ENCODE peak calls at places on chromosomes 4 and X, in nine cellular contexts. One of them, this sample, is unnamed.
A peak's percentile ranks its signal among the peaks of the same experiment; 100 is the strongest.

GRCh38 chrX:73943572-73943899 is 360.4 kb upstream of the ZCCHC13 start:
- DNase-seq in GM06990: peak; percentile 6
- DNase-seq in epithelial cell of proximal tubule: no peak
- DNase-seq in lung: no peak
- DNase-seq in A673: no peak
- DNase-seq in upper lobe of right lung: no peak
- DNase-seq in SK-N-SH: no peak
- DNase-seq in tibial artery: no peak
- DNase-seq in GM12865: peak; percentile 0
- DNase-seq in this sample: no peak

GRCh38 chrX:9662148-9662547 is 103.5 kb downstream of the GPR143 start:
- DNase-seq in upper lobe of right lung: no peak
- DNase-seq in lung: no peak
- DNase-seq in SK-N-SH: no peak
- DNase-seq in GM12865: no peak
- DNase-seq in GM06990: no peak
- DNase-seq in epithelial cell of proximal tubule: no peak
- DNase-seq in tibial artery: no peak
- DNase-seq in A673: no peak
- DNase-seq in this sample: no peak

GRCh38 chrX:19721726-19722370 is 165.6 kb downstream of the SH3KBP1 start:
- DNase-seq in A673: no peak
- DNase-seq in lung: peak; percentile 37
- DNase-seq in SK-N-SH: no peak
- DNase-seq in epithelial cell of proximal tubule: peak; percentile 83
- DNase-seq in tibial artery: no peak
- DNase-seq in upper lobe of right lung: peak; percentile 64
- DNase-seq in GM06990: no peak
- DNase-seq in GM12865: no peak
- DNase-seq in this sample: no peak

GRCh38 chr4:7070729-7071511 is 3.1 kb upstream of the GRPEL1 start:
- DNase-seq in tibial artery: peak; percentile 75
- DNase-seq in GM06990: peak; percentile 68
- DNase-seq in A673: peak; percentile 75
- DNase-seq in upper lobe of right lung: peak; percentile 92
- DNase-seq in epithelial cell of proximal tubule: no peak
- DNase-seq in SK-N-SH: peak; percentile 78
- DNase-seq in GM12865: peak; percentile 90
- DNase-seq in lung: peak; percentile 89
- DNase-seq in this sample: peak; percentile 87

GRCh38 chrX:21932277-21932996 is 8.1 kb upstream of the SMS start:
- DNase-seq in GM06990: no peak
- DNase-seq in upper lobe of right lung: no peak
- DNase-seq in A673: no peak
- DNase-seq in epithelial cell of proximal tubule: peak; percentile 79
- DNase-seq in GM12865: peak; percentile 53
- DNase-seq in tibial artery: peak; percentile 72
- DNase-seq in lung: no peak
- DNase-seq in SK-N-SH: no peak
- DNase-seq in this sample: no peak

GRCh38 chrX:136166221-136166855 is 19.0 kb downstream of the FHL1 start:
- DNase-seq in upper lobe of right lung: no peak
- DNase-seq in epithelial cell of proximal tubule: no peak
- DNase-seq in SK-N-SH: no peak
- DNase-seq in A673: peak; percentile 37
- DNase-seq in GM12865: no peak
- DNase-seq in lung: no peak
- DNase-seq in tibial artery: no peak
- DNase-seq in GM06990: no peak
- DNase-seq in this sample: no peak

GRCh38 chr4:20367446-20367845 is 115.7 kb downstream of the SLIT2 start:
- DNase-seq in A673: no peak
- DNase-seq in GM06990: no peak
- DNase-seq in epithelial cell of proximal tubule: no peak
- DNase-seq in SK-N-SH: no peak
- DNase-seq in upper lobe of right lung: no peak
- DNase-seq in GM12865: no peak
- DNase-seq in lung: no peak
- DNase-seq in tibial artery: no peak
- DNase-seq in this sample: no peak

GRCh38 chr4:26762650-26763049 is 98.0 kb upstream of the STIM2 start:
- DNase-seq in lung: no peak
- DNase-seq in upper lobe of right lung: no peak
- DNase-seq in GM06990: no peak
- DNase-seq in GM12865: no peak
- DNase-seq in tibial artery: no peak
- DNase-seq in SK-N-SH: no peak
- DNase-seq in epithelial cell of proximal tubule: peak; percentile 36
- DNase-seq in A673: no peak
- DNase-seq in this sample: no peak

GRCh38 chrX:45622538-45622937 is 421.9 kb upstream of the DIPK2B start:
- DNase-seq in A673: no peak
- DNase-seq in lung: no peak
- DNase-seq in upper lobe of right lung: no peak
- DNase-seq in GM12865: no peak
- DNase-seq in SK-N-SH: no peak
- DNase-seq in epithelial cell of proximal tubule: no peak
- DNase-seq in tibial artery: no peak
- DNase-seq in GM06990: no peak
- DNase-seq in this sample: no peak

GRCh38 chrX:73214366-73215094 is at the start of gene NAP1L2:
- DNase-seq in GM12865: peak; percentile 0
- DNase-seq in epithelial cell of proximal tubule: no peak
- DNase-seq in SK-N-SH: no peak
- DNase-seq in upper lobe of right lung: peak; percentile 62
- DNase-seq in GM06990: peak; percentile 11
- DNase-seq in tibial artery: peak; percentile 18
- DNase-seq in lung: no peak
- DNase-seq in A673: peak; percentile 4
- DNase-seq in this sample: peak; percentile 40

GRCh38 chr4:73447701-73448100 is 11.7 kb downstream of the AFP start:
- DNase-seq in upper lobe of right lung: no peak
- DNase-seq in GM06990: no peak
- DNase-seq in epithelial cell of proximal tubule: no peak
- DNase-seq in lung: no peak
- DNase-seq in A673: no peak
- DNase-seq in SK-N-SH: no peak
- DNase-seq in GM12865: no peak
- DNase-seq in tibial artery: no peak
- DNase-seq in this sample: no peak

GRCh38 chrX:1222511-1223252 is 10.2 kb upstream of the CRLF2 start:
- DNase-seq in SK-N-SH: no peak
- DNase-seq in GM12865: no peak
- DNase-seq in tibial artery: no peak
- DNase-seq in A673: no peak
- DNase-seq in GM06990: no peak
- DNase-seq in lung: no peak
- DNase-seq in upper lobe of right lung: no peak
- DNase-seq in epithelial cell of proximal tubule: no peak
- DNase-seq in this sample: no peak

GRCh38 chrX:115958687-115959359 is 211.7 kb upstream of the AGTR2 start:
- DNase-seq in upper lobe of right lung: no peak
- DNase-seq in A673: no peak
- DNase-seq in epithelial cell of proximal tubule: no peak
- DNase-seq in SK-N-SH: peak; percentile 37
- DNase-seq in GM06990: no peak
- DNase-seq in tibial artery: no peak
- DNase-seq in GM12865: no peak
- DNase-seq in lung: no peak
- DNase-seq in this sample: no peak

GRCh38 chr4:3291969-3292570 is 751 bp upstream of the RGS12 start:
- DNase-seq in lung: peak; percentile 57
- DNase-seq in A673: peak; percentile 70
- DNase-seq in GM06990: no peak
- DNase-seq in GM12865: no peak
- DNase-seq in SK-N-SH: peak; percentile 84
- DNase-seq in tibial artery: peak; percentile 54
- DNase-seq in upper lobe of right lung: peak; percentile 90
- DNase-seq in epithelial cell of proximal tubule: no peak
- DNase-seq in this sample: peak; percentile 64

GRCh38 chr4:3292571-3293409 is at the start of gene RGS12:
- DNase-seq in epithelial cell of proximal tubule: peak; percentile 45
- DNase-seq in GM12865: peak; percentile 89
- DNase-seq in GM06990: peak; percentile 80
- DNase-seq in A673: peak; percentile 96
- DNase-seq in tibial artery: peak; percentile 93
- DNase-seq in SK-N-SH: peak; percentile 99
- DNase-seq in upper lobe of right lung: peak; percentile 98
- DNase-seq in lung: peak; percentile 95
- DNase-seq in this sample: peak; percentile 97

GRCh38 chr4:3294401-3295241 is 1.8 kb downstream of the RGS12 start:
- DNase-seq in GM12865: no peak
- DNase-seq in tibial artery: no peak
- DNase-seq in epithelial cell of proximal tubule: no peak
- DNase-seq in SK-N-SH: no peak
- DNase-seq in A673: no peak
- DNase-seq in lung: no peak
- DNase-seq in upper lobe of right lung: peak; percentile 65
- DNase-seq in GM06990: no peak
- DNase-seq in this sample: no peak

GRCh38 chr4:3291411-3291968 is 1.3 kb upstream of the RGS12 start:
- DNase-seq in A673: no peak
- DNase-seq in GM12865: no peak
- DNase-seq in tibial artery: peak; percentile 38
- DNase-seq in epithelial cell of proximal tubule: no peak
- DNase-seq in GM06990: no peak
- DNase-seq in SK-N-SH: no peak
- DNase-seq in upper lobe of right lung: peak; percentile 81
- DNase-seq in lung: peak; percentile 53
- DNase-seq in this sample: no peak

GRCh38 chr4:3293410-3294391 is 880 bp downstream of the RGS12 start:
- DNase-seq in GM12865: no peak
- DNase-seq in tibial artery: no peak
- DNase-seq in A673: peak; percentile 25
- DNase-seq in epithelial cell of proximal tubule: no peak
- DNase-seq in SK-N-SH: no peak
- DNase-seq in GM06990: no peak
- DNase-seq in lung: no peak
- DNase-seq in upper lobe of right lung: peak; percentile 65
- DNase-seq in this sample: peak; percentile 55
- TF ChIP-seq CTCF in GM12865: no peak
- TF ChIP-seq CTCF in tibial artery: no peak
- TF ChIP-seq CTCF in A673: no peak
- TF ChIP-seq CTCF in epithelial cell of proximal tubule: no peak
- TF ChIP-seq CTCF in SK-N-SH: no peak
- TF ChIP-seq CTCF in GM06990: no peak
- TF ChIP-seq CTCF in lung: no peak
- TF ChIP-seq CTCF in upper lobe of right lung: no peak
- TF ChIP-seq CTCF in this sample: no peak

GRCh38 chrX:83934220-83934619 is 73.3 kb downstream of the CYLC1 start:
- DNase-seq in upper lobe of right lung: no peak
- DNase-seq in tibial artery: no peak
- DNase-seq in epithelial cell of proximal tubule: no peak
- DNase-seq in SK-N-SH: no peak
- DNase-seq in GM06990: no peak
- DNase-seq in A673: no peak
- DNase-seq in GM12865: no peak
- DNase-seq in lung: no peak
- DNase-seq in this sample: no peak
- TF ChIP-seq CTCF in upper lobe of right lung: no peak
- TF ChIP-seq CTCF in tibial artery: no peak
- TF ChIP-seq CTCF in epithelial cell of proximal tubule: no peak
- TF ChIP-seq CTCF in SK-N-SH: peak; percentile 39
- TF ChIP-seq CTCF in GM06990: no peak
- TF ChIP-seq CTCF in A673: no peak
- TF ChIP-seq CTCF in GM12865: no peak
- TF ChIP-seq CTCF in lung: no peak
- TF ChIP-seq CTCF in this sample: no peak

GRCh38 chrX:153438522-153438921 is 7.3 kb downstream of the TREX2 start:
- DNase-seq in A673: peak; percentile 22
- DNase-seq in SK-N-SH: no peak
- DNase-seq in tibial artery: no peak
- DNase-seq in epithelial cell of proximal tubule: no peak
- DNase-seq in upper lobe of right lung: no peak
- DNase-seq in GM12865: peak; percentile 17
- DNase-seq in lung: no peak
- DNase-seq in GM06990: no peak
- DNase-seq in this sample: no peak
- TF ChIP-seq CTCF in A673: peak; percentile 52
- TF ChIP-seq CTCF in SK-N-SH: peak; percentile 31
- TF ChIP-seq CTCF in tibial artery: no peak
- TF ChIP-seq CTCF in epithelial cell of proximal tubule: peak; percentile 56
- TF ChIP-seq CTCF in upper lobe of right lung: peak; percentile 17
- TF ChIP-seq CTCF in GM12865: peak; percentile 5
- TF ChIP-seq CTCF in lung: no peak
- TF ChIP-seq CTCF in GM06990: peak; percentile 8
- TF ChIP-seq CTCF in this sample: no peak

GRCh38 chr4:1604181-1604705 is 79.9 kb downstream of the FAM53A start:
- DNase-seq in GM06990: no peak
- DNase-seq in lung: no peak
- DNase-seq in epithelial cell of proximal tubule: no peak
- DNase-seq in SK-N-SH: no peak
- DNase-seq in tibial artery: no peak
- DNase-seq in A673: no peak
- DNase-seq in upper lobe of right lung: peak; percentile 62
- DNase-seq in GM12865: no peak
- DNase-seq in this sample: no peak

GRCh38 chr4:1603413-1604135 is 80.5 kb downstream of the FAM53A start:
- DNase-seq in GM06990: no peak
- DNase-seq in SK-N-SH: no peak
- DNase-seq in upper lobe of right lung: peak; percentile 55
- DNase-seq in epithelial cell of proximal tubule: no peak
- DNase-seq in lung: no peak
- DNase-seq in GM12865: no peak
- DNase-seq in tibial artery: no peak
- DNase-seq in A673: no peak
- DNase-seq in this sample: no peak

GRCh38 chr4:1602621-1603412 is 81.3 kb downstream of the FAM53A start:
- DNase-seq in upper lobe of right lung: peak; percentile 57
- DNase-seq in epithelial cell of proximal tubule: no peak
- DNase-seq in A673: no peak
- DNase-seq in tibial artery: no peak
- DNase-seq in GM12865: no peak
- DNase-seq in GM06990: no peak
- DNase-seq in SK-N-SH: no peak
- DNase-seq in lung: no peak
- DNase-seq in this sample: no peak

GRCh38 chr4:1601852-1602525 is 82.1 kb downstream of the FAM53A start:
- DNase-seq in tibial artery: no peak
- DNase-seq in SK-N-SH: no peak
- DNase-seq in lung: no peak
- DNase-seq in upper lobe of right lung: peak; percentile 31
- DNase-seq in A673: no peak
- DNase-seq in epithelial cell of proximal tubule: no peak
- DNase-seq in GM06990: no peak
- DNase-seq in GM12865: no peak
- DNase-seq in this sample: no peak

DNA sequence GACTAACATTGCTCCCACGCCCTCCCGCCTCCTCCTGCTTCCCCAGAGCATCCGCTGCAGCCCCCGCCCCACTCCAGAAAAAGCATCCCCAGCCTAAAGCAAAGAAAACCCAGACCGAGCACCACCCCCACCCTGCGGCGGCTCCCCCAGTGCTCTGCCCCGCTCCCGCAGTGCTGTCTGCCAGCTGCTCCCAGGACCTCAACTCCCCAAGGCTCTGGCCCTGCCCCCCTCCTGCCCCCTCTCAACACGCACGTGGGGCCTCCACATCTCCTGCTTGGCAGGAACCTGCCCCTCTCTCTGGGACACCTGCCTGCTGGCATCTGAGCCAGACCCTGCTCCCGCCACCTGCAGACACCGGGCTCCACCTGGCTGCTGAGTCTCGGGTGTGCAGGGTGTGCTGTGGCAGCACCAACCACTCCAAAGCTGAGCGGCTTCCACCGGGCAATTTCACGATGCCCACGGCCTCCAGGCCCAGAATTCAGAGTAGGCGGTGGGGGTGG is 79.4 kb downstream of the FAM53A start:
- DNase-seq in epithelial cell of proximal tubule: no peak
- DNase-seq in tibial artery: no peak
- DNase-seq in lung: no peak
- DNase-seq in SK-N-SH: peak; percentile 58
- DNase-seq in GM06990: no peak
- DNase-seq in A673: no peak
- DNase-seq in GM12865: no peak
- DNase-seq in upper lobe of right lung: peak; percentile 68
- DNase-seq in this sample: no peak
- TF ChIP-seq CTCF in epithelial cell of proximal tubule: peak; percentile 33
- TF ChIP-seq CTCF in tibial artery: no peak
- TF ChIP-seq CTCF in lung: no peak
- TF ChIP-seq CTCF in SK-N-SH: no peak
- TF ChIP-seq CTCF in GM06990: peak; percentile 1
- TF ChIP-seq CTCF in A673: peak; percentile 19
- TF ChIP-seq CTCF in GM12865: no peak
- TF ChIP-seq CTCF in upper lobe of right lung: peak; percentile 10
- TF ChIP-seq CTCF in this sample: no peak

This sample was measured in nephron progenitor cell.